ENCODE peak calls at places on chromosomes 5 and 9, in six cellular contexts. One of them, this sample, is unnamed.

GRCh38 chr5:160287378-160288051 is 24.8 kb downstream of the CCNJL start:
- DNase-seq in GM04504: no peak
- DNase-seq in ELR: peak; percentile 18
- DNase-seq in AG04449: no peak
- DNase-seq in NCI-H146: peak; percentile 67
- DNase-seq in naive thymus-derived CD8-positive, alpha-beta T cell: no peak
- DNase-seq in this sample: peak; percentile 12

GRCh38 chr9:138008081-138008841 is 130.7 kb downstream of the CACNA1B start:
- DNase-seq in NCI-H146: no peak
- DNase-seq in ELR: peak; percentile 6
- DNase-seq in GM04504: no peak
- DNase-seq in naive thymus-derived CD8-positive, alpha-beta T cell: no peak
- DNase-seq in AG04449: no peak
- DNase-seq in this sample: no peak

GRCh38 chr9:86517475-86517874 is 163.3 kb upstream of the TUT7 start:
- DNase-seq in ELR: no peak
- DNase-seq in naive thymus-derived CD8-positive, alpha-beta T cell: no peak
- DNase-seq in GM04504: no peak
- DNase-seq in AG04449: no peak
- DNase-seq in NCI-H146: no peak
- DNase-seq in this sample: no peak

GRCh38 chr9:95783426-95783975 is 92.0 kb upstream of the ERCC6L2 start:
- DNase-seq in NCI-H146: no peak
- DNase-seq in AG04449: no peak
- DNase-seq in GM04504: no peak
- DNase-seq in naive thymus-derived CD8-positive, alpha-beta T cell: no peak
- DNase-seq in ELR: peak; percentile 52
- DNase-seq in this sample: no peak

GRCh38 chr5:79692586-79692985 is 3.0 kb downstream of the CMYA5 start:
- DNase-seq in naive thymus-derived CD8-positive, alpha-beta T cell: no peak
- DNase-seq in NCI-H146: peak; percentile 29
- DNase-seq in ELR: no peak
- DNase-seq in AG04449: no peak
- DNase-seq in GM04504: no peak
- DNase-seq in this sample: no peak

GRCh38 chr9:136775191-136775590 is 10.9 kb upstream of the LCN15 start:
- DNase-seq in ELR: no peak
- DNase-seq in naive thymus-derived CD8-positive, alpha-beta T cell: no peak
- DNase-seq in AG04449: no peak
- DNase-seq in NCI-H146: no peak
- DNase-seq in GM04504: no peak
- DNase-seq in this sample: no peak

GRCh38 chr9:99873943-99874584 is 32.4 kb upstream of the STX17 start:
- DNase-seq in AG04449: no peak
- DNase-seq in NCI-H146: no peak
- DNase-seq in naive thymus-derived CD8-positive, alpha-beta T cell: no peak
- DNase-seq in GM04504: no peak
- DNase-seq in ELR: peak; percentile 24
- DNase-seq in this sample: no peak

GRCh38 chr9:86183225-86183808 is 76.1 kb downstream of the C9orf153 start:
- DNase-seq in GM04504: no peak
- DNase-seq in naive thymus-derived CD8-positive, alpha-beta T cell: no peak
- DNase-seq in NCI-H146: no peak
- DNase-seq in AG04449: no peak
- DNase-seq in ELR: no peak
- DNase-seq in this sample: no peak

GRCh38 chr5:178449163-178450060 is 140.8 kb downstream of the COL23A1 start:
- DNase-seq in ELR: no peak
- DNase-seq in NCI-H146: no peak
- DNase-seq in GM04504: no peak
- DNase-seq in AG04449: no peak
- DNase-seq in naive thymus-derived CD8-positive, alpha-beta T cell: peak; percentile 21
- DNase-seq in this sample: no peak

GRCh38 chr9:87610200-87611155 is 112.8 kb downstream of the DAPK1 start:
- DNase-seq in GM04504: no peak
- DNase-seq in naive thymus-derived CD8-positive, alpha-beta T cell: no peak
- DNase-seq in NCI-H146: no peak
- DNase-seq in ELR: no peak
- DNase-seq in AG04449: no peak
- DNase-seq in this sample: no peak

GRCh38 chr5:35470866-35471265 is 146.8 kb upstream of the SPEF2 start:
- DNase-seq in AG04449: no peak
- DNase-seq in NCI-H146: no peak
- DNase-seq in naive thymus-derived CD8-positive, alpha-beta T cell: no peak
- DNase-seq in ELR: peak; percentile 38
- DNase-seq in GM04504: no peak
- DNase-seq in this sample: no peak

GRCh38 chr9:111483862-111484563 is at the start of gene ECPAS:
- DNase-seq in ELR: peak; percentile 91
- DNase-seq in naive thymus-derived CD8-positive, alpha-beta T cell: peak; percentile 74
- DNase-seq in GM04504: peak; percentile 58
- DNase-seq in NCI-H146: peak; percentile 76
- DNase-seq in AG04449: no peak
- DNase-seq in this sample: peak; percentile 49

GRCh38 chr9:128259156-128259555 is 16.7 kb downstream of the GOLGA2 start:
- DNase-seq in GM04504: no peak
- DNase-seq in ELR: no peak
- DNase-seq in AG04449: no peak
- DNase-seq in naive thymus-derived CD8-positive, alpha-beta T cell: no peak
- DNase-seq in NCI-H146: no peak
- DNase-seq in this sample: no peak

GRCh38 chr5:148827723-148828122 is 1.3 kb downstream of the ADRB2 start:
- DNase-seq in naive thymus-derived CD8-positive, alpha-beta T cell: no peak
- DNase-seq in AG04449: no peak
- DNase-seq in ELR: peak; percentile 70
- DNase-seq in GM04504: no peak
- DNase-seq in NCI-H146: no peak
- DNase-seq in this sample: no peak

GRCh38 chr5:9835121-9835770 is 205.1 kb upstream of the TAS2R1 start:
- DNase-seq in ELR: peak; percentile 30
- DNase-seq in NCI-H146: peak; percentile 9
- DNase-seq in AG04449: no peak
- DNase-seq in naive thymus-derived CD8-positive, alpha-beta T cell: no peak
- DNase-seq in GM04504: no peak
- DNase-seq in this sample: no peak

GRCh38 chr5:142547445-142548374 is 138.2 kb downstream of the FGF1 start:
- DNase-seq in GM04504: no peak
- DNase-seq in AG04449: no peak
- DNase-seq in ELR: no peak
- DNase-seq in naive thymus-derived CD8-positive, alpha-beta T cell: no peak
- DNase-seq in NCI-H146: no peak
- DNase-seq in this sample: no peak

GRCh38 chr5:107671742-107672211 is 1.0 kb upstream of the EFNA5 start:
- DNase-seq in GM04504: peak; percentile 19
- DNase-seq in ELR: peak; percentile 78
- DNase-seq in AG04449: no peak
- DNase-seq in naive thymus-derived CD8-positive, alpha-beta T cell: no peak
- DNase-seq in NCI-H146: peak; percentile 75
- DNase-seq in this sample: no peak

GRCh38 chr9:852539-852938 is 11.0 kb downstream of the DMRT1 start:
- DNase-seq in NCI-H146: no peak
- DNase-seq in GM04504: no peak
- DNase-seq in naive thymus-derived CD8-positive, alpha-beta T cell: no peak
- DNase-seq in ELR: no peak
- DNase-seq in AG04449: no peak
- DNase-seq in this sample: no peak

GRCh38 chr5:96780626-96781025 is 27.1 kb downstream of the ERAP1 start:
- DNase-seq in NCI-H146: no peak
- DNase-seq in naive thymus-derived CD8-positive, alpha-beta T cell: no peak
- DNase-seq in ELR: peak; percentile 37
- DNase-seq in GM04504: no peak
- DNase-seq in AG04449: no peak
- DNase-seq in this sample: no peak

GRCh38 chr5:92332039-92332438 is 948.9 kb upstream of the ARRDC3 start:
- DNase-seq in naive thymus-derived CD8-positive, alpha-beta T cell: no peak
- DNase-seq in AG04449: no peak
- DNase-seq in NCI-H146: no peak
- DNase-seq in ELR: peak; percentile 39
- DNase-seq in GM04504: no peak
- DNase-seq in this sample: no peak

GRCh38 chr5:172859966-172860365 is 25.9 kb downstream of the ERGIC1 start:
- DNase-seq in AG04449: no peak
- DNase-seq in naive thymus-derived CD8-positive, alpha-beta T cell: no peak
- DNase-seq in NCI-H146: no peak
- DNase-seq in GM04504: no peak
- DNase-seq in ELR: no peak
- DNase-seq in this sample: no peak

GRCh38 chr5:9544502-9545300 is 1.2 kb downstream of the SEMA5A start:
- DNase-seq in AG04449: no peak
- DNase-seq in GM04504: no peak
- DNase-seq in NCI-H146: peak; percentile 15
- DNase-seq in ELR: peak; percentile 89
- DNase-seq in naive thymus-derived CD8-positive, alpha-beta T cell: no peak
- DNase-seq in this sample: peak; percentile 65

GRCh38 chr5:52661903-52662302 is 125.8 kb upstream of the ITGA1 start:
- DNase-seq in GM04504: no peak
- DNase-seq in ELR: no peak
- DNase-seq in AG04449: no peak
- DNase-seq in NCI-H146: no peak
- DNase-seq in naive thymus-derived CD8-positive, alpha-beta T cell: no peak
- DNase-seq in this sample: no peak

GRCh38 chr5:141680751-141681201 is 1.3 kb downstream of the ARAP3 start:
- DNase-seq in NCI-H146: no peak
- DNase-seq in AG04449: no peak
- DNase-seq in ELR: peak; percentile 75
- DNase-seq in GM04504: no peak
- DNase-seq in naive thymus-derived CD8-positive, alpha-beta T cell: no peak
- DNase-seq in this sample: no peak

GRCh38 chr9:99647617-99648016 is 174.1 kb upstream of the NR4A3 start:
- DNase-seq in ELR: no peak
- DNase-seq in NCI-H146: no peak
- DNase-seq in AG04449: no peak
- DNase-seq in GM04504: no peak
- DNase-seq in naive thymus-derived CD8-positive, alpha-beta T cell: no peak
- DNase-seq in this sample: no peak

GRCh38 chr9:95506692-95507455 is 9.9 kb downstream of the PTCH1 start:
- DNase-seq in naive thymus-derived CD8-positive, alpha-beta T cell: no peak
- DNase-seq in GM04504: no peak
- DNase-seq in AG04449: no peak
- DNase-seq in NCI-H146: peak; percentile 38
- DNase-seq in ELR: peak; percentile 61
- DNase-seq in this sample: no peak

GRCh38 chr9:137252555-137253506 is 1.7 kb downstream of the STPG3 start:
- DNase-seq in GM04504: no peak
- DNase-seq in ELR: no peak
- DNase-seq in NCI-H146: peak; percentile 43
- DNase-seq in naive thymus-derived CD8-positive, alpha-beta T cell: no peak
- DNase-seq in AG04449: no peak
- DNase-seq in this sample: no peak